ENCODE peak calls at places on chromosomes 13 and 19, in four cellular contexts. H, R, U and F are unnamed samples.

GRCh38 chr13:28250542-28250941 is 112.2 kb downstream of the PAN3 start:
- DNase-seq in R (no peak), H (no peak), U (no peak), F (no peak)

GRCh38 chr19:40465025-40465780 is at the start of gene BLVRB:
- DNase-seq in U (no peak), R (peak; percentile 61), H (no peak), F (no peak)

GRCh38 chr13:44703371-44703770 is 127.2 kb upstream of the TSC22D1 start:
- DNase-seq in U (no peak), H (no peak), R (peak; percentile 55), F (no peak)

GRCh38 chr19:7366701-7367420 is 18.1 kb downstream of the ARHGEF18 start:
- DNase-seq in R (no peak), U (no peak), H (no peak), F (no peak)

GRCh38 chr19:16327501-16327900 is 2.9 kb downstream of the KLF2 start:
- DNase-seq in R (no peak), U (no peak), H (no peak), F (no peak)

GRCh38 chr13:69600811-69601210 is 506.8 kb upstream of the ATXN8OS start:
- DNase-seq in H (no peak), R (no peak), U (no peak), F (no peak)

GRCh38 chr13:30325668-30326067 is 18.3 kb upstream of the KATNAL1 start:
- DNase-seq in U (no peak), R (no peak), H (no peak), F (no peak)

GRCh38 chr13:36888645-36889044 is 31.4 kb downstream of the SMAD9 start:
- DNase-seq in H (peak; percentile 22), U (no peak), R (no peak), F (no peak)

GRCh38 chr13:110528911-110529310 is 32.6 kb downstream of the RAB20 start:
- DNase-seq in R (no peak), U (no peak), H (no peak), F (no peak)

GRCh38 chr13:30103161-30103858 is 204.0 kb downstream of the KATNAL1 start:
- DNase-seq in H (no peak), R (no peak), U (no peak), F (no peak)

GRCh38 chr13:79749985-79750551 is 269.1 kb downstream of the NDFIP2 start:
- DNase-seq in H (peak; percentile 75), U (no peak), R (peak; percentile 96), F (no peak)

GRCh38 chr19:49983645-49984229 is 22.8 kb upstream of the SIGLEC11 start:
- DNase-seq in R (peak; percentile 12), H (no peak), U (peak; percentile 34), F (peak; percentile 73)

GRCh38 chr19:49954092-49954825 is 6.7 kb downstream of the SIGLEC11 start:
- DNase-seq in U (no peak), R (peak; percentile 9), H (no peak), F (no peak)